ENCODE peak calls at places on chromosomes 4 and X, in six cellular contexts. U, M, V, E, C and I are unnamed samples.
A peak's percentile ranks its signal among the peaks of the same experiment; 100 is the strongest.

GRCh38 chr4:99633772-99634171 is 23.9 kb downstream of the C4orf54 start:
- DNase-seq in U (no peak), C (no peak), M (peak; percentile 39), E (no peak), V (peak; percentile 30), I (peak; percentile 62)

GRCh38 chrX:95911062-95911461 is 773.6 kb upstream of the DIAPH2 start:
- DNase-seq in V (no peak), E (no peak), M (no peak), U (no peak), C (no peak), I (no peak)

GRCh38 chr4:146763560-146763959 is 124.9 kb downstream of the POU4F2 start:
- DNase-seq in U (no peak), M (no peak), V (no peak), E (no peak), C (no peak), I (no peak)

GRCh38 chr4:12304912-12305311 is 876.2 kb upstream of the HS3ST1 start:
- DNase-seq in M (no peak), V (no peak), C (no peak), U (no peak), E (no peak), I (no peak)

GRCh38 chr4:24850669-24851068 is 55.3 kb downstream of the SOD3 start:
- DNase-seq in V (no peak), C (peak; percentile 77), E (no peak), M (peak; percentile 74), U (peak; percentile 22), I (no peak)

GRCh38 chr4:133982533-133983224 is 218.9 kb downstream of the PABPC4L start:
- DNase-seq in C (peak; percentile 41), M (no peak), E (no peak), V (no peak), U (no peak), I (no peak)

GRCh38 chrX:79117078-79117477 is 27.4 kb upstream of the GPR174 start:
- DNase-seq in M (no peak), V (no peak), U (no peak), C (no peak), E (no peak), I (no peak)

GRCh38 chrX:76550016-76550415 is 122.5 kb downstream of the MAGEE1 start:
- DNase-seq in C (no peak), U (no peak), M (no peak), V (no peak), E (no peak), I (no peak)

GRCh38 chr4:106569151-106570029 is 200.8 kb upstream of the GIMD1 start:
- DNase-seq in M (peak; percentile 22), C (peak; percentile 10), V (no peak), U (no peak), E (no peak), I (no peak)

GRCh38 chr4:26131711-26132110 is 189.1 kb upstream of the RBPJ start:
- DNase-seq in C (no peak), E (peak; percentile 47), M (no peak), U (peak; percentile 56), V (no peak), I (no peak)

GRCh38 chr4:25361253-25361652 is 15.8 kb upstream of the ANAPC4 start:
- DNase-seq in M (no peak), V (no peak), C (no peak), E (no peak), U (no peak), I (no peak)

GRCh38 chrX:30577362-30577961 is at the start of gene TASL:
- DNase-seq in U (peak; percentile 70), E (peak; percentile 1), M (no peak), V (no peak), C (no peak), I (no peak)

GRCh38 chr4:110087116-110087708 is 111.2 kb downstream of the ELOVL6 start:
- DNase-seq in U (no peak), V (peak; percentile 21), C (peak; percentile 74), M (peak; percentile 64), E (no peak), I (peak; percentile 11)

GRCh38 chrX:46260502-46260901 is 284.7 kb downstream of the ZNF674 start:
- DNase-seq in E (no peak), M (peak; percentile 69), V (no peak), C (peak; percentile 27), U (no peak), I (no peak)

GRCh38 chr4:42151568-42152506 is 618 bp downstream of the BEND4 start:
- DNase-seq in C (peak; percentile 6), V (peak; percentile 81), M (no peak), E (no peak), U (peak; percentile 89), I (peak; percentile 42)

GRCh38 chr4:15781427-15782095 is 3.4 kb downstream of the CD38 start:
- DNase-seq in V (no peak), U (no peak), C (no peak), E (no peak), M (no peak), I (no peak)

GRCh38 chrX:30141966-30142365 is 73.4 kb upstream of the MAGEB2 start:
- DNase-seq in E (no peak), U (no peak), V (peak; percentile 44), M (peak; percentile 1), C (peak; percentile 68), I (peak; percentile 46)

GRCh38 chr4:130074096-130074495 is 978.1 kb downstream of the C4orf33 start:
- DNase-seq in E (no peak), U (no peak), C (no peak), V (no peak), M (no peak), I (no peak)

GRCh38 chrX:103877571-103877970 is 45.5 kb upstream of the RAB9B start:
- DNase-seq in V (no peak), C (no peak), U (no peak), E (no peak), M (no peak), I (no peak)

GRCh38 chr4:82733636-82734035 is 65.0 kb downstream of the SCD5 start:
- DNase-seq in E (no peak), V (no peak), U (no peak), C (peak; percentile 33), M (no peak), I (no peak)

GRCh38 chrX:73876897-73877296 is 313.9 kb downstream of the CHIC1 start:
- DNase-seq in U (no peak), V (no peak), E (no peak), C (no peak), M (peak; percentile 26), I (no peak)

GRCh38 chr4:142703694-142704309 is 142.3 kb downstream of the INPP4B start:
- DNase-seq in E (no peak), V (no peak), U (no peak), M (no peak), C (no peak), I (no peak)

GRCh38 chr4:33465565-33465964 is 2745.4 kb downstream of the PCDH7 start:
- DNase-seq in U (no peak), V (no peak), C (no peak), E (no peak), M (no peak), I (no peak)